ENCODE peak calls at places on chromosome 17, in four cellular contexts. One of them, this sample, is unnamed.
A peak's percentile ranks its signal among the peaks of the same experiment; 100 is the strongest.

GRCh38 chr17:75645889-75646625 is 12.8 kb downstream of the SMIM5 start:
- DNase-seq in IMR-90: no peak
- DNase-seq in hepatocyte: peak; percentile 93
- DNase-seq in GM23248: no peak
- DNase-seq in this sample: no peak

GRCh38 chr17:81991684-81992513 is 14.5 kb downstream of the ASPSCR1 start:
- DNase-seq in hepatocyte: peak; percentile 79
- DNase-seq in GM23248: peak; percentile 89
- DNase-seq in IMR-90: peak; percentile 31
- DNase-seq in this sample: no peak

GRCh38 chr17:75755205-75755901 is 9.6 kb downstream of the GALK1 start:
- DNase-seq in hepatocyte: no peak
- DNase-seq in IMR-90: no peak
- DNase-seq in GM23248: no peak
- DNase-seq in this sample: no peak

GRCh38 chr17:50659220-50659619 is 24.5 kb downstream of the ABCC3 start:
- DNase-seq in IMR-90: no peak
- DNase-seq in GM23248: no peak
- DNase-seq in hepatocyte: no peak
- DNase-seq in this sample: peak; percentile 44

GRCh38 chr17:54900457-54901229 is at the start of gene TOM1L1:
- DNase-seq in hepatocyte: peak; percentile 91
- DNase-seq in GM23248: peak; percentile 80
- DNase-seq in IMR-90: peak; percentile 46
- DNase-seq in this sample: peak; percentile 94

GRCh38 chr17:82090549-82091263 is 7.3 kb downstream of the FASN start:
- DNase-seq in IMR-90: no peak
- DNase-seq in hepatocyte: no peak
- DNase-seq in GM23248: no peak
- DNase-seq in this sample: no peak

GRCh38 chr17:74862108-74862901 is 2.6 kb upstream of the GRIN2C start:
- DNase-seq in IMR-90: peak; percentile 9
- DNase-seq in GM23248: peak; percentile 56
- DNase-seq in hepatocyte: peak; percentile 76
- DNase-seq in this sample: peak; percentile 90

GRCh38 chr17:81243333-81243664 is 4.2 kb downstream of the NDUFAF8 start:
- DNase-seq in hepatocyte: no peak
- DNase-seq in IMR-90: no peak
- DNase-seq in GM23248: no peak
- DNase-seq in this sample: no peak

GRCh38 chr17:20066253-20066652 is 57.1 kb downstream of the SPECC1 start:
- DNase-seq in IMR-90: peak; percentile 80
- DNase-seq in hepatocyte: peak; percentile 23
- DNase-seq in GM23248: peak; percentile 86
- DNase-seq in this sample: no peak

GRCh38 chr17:2023692-2024571 is 1.2 kb downstream of the RTN4RL1 start:
- DNase-seq in IMR-90: peak; percentile 41
- DNase-seq in GM23248: peak; percentile 58
- DNase-seq in hepatocyte: peak; percentile 81
- DNase-seq in this sample: peak; percentile 96

GRCh38 chr17:41583137-41584127 is 3.3 kb downstream of the KRT14 start:
- DNase-seq in hepatocyte: no peak
- DNase-seq in IMR-90: no peak
- DNase-seq in GM23248: no peak
- DNase-seq in this sample: no peak

GRCh38 chr17:51650772-51651171 is 390.4 kb downstream of the UTP18 start:
- DNase-seq in IMR-90: no peak
- DNase-seq in hepatocyte: no peak
- DNase-seq in GM23248: no peak
- DNase-seq in this sample: no peak

GRCh38 chr17:37608369-37609169 is 649 bp downstream of the SYNRG start:
- DNase-seq in GM23248: peak; percentile 60
- DNase-seq in IMR-90: peak; percentile 48
- DNase-seq in hepatocyte: peak; percentile 67
- DNase-seq in this sample: peak; percentile 81

GRCh38 chr17:44518032-44518431 is 14.8 kb upstream of the GPATCH8 start:
- DNase-seq in hepatocyte: no peak
- DNase-seq in GM23248: peak; percentile 70
- DNase-seq in IMR-90: peak; percentile 51
- DNase-seq in this sample: no peak

GRCh38 chr17:45132569-45133463 is 501 bp upstream of the PLCD3 start:
- DNase-seq in IMR-90: peak; percentile 70
- DNase-seq in hepatocyte: peak; percentile 92
- DNase-seq in GM23248: peak; percentile 90
- DNase-seq in this sample: peak; percentile 88

GRCh38 chr17:40068129-40068581 is 5.4 kb downstream of the THRA start:
- DNase-seq in hepatocyte: no peak
- DNase-seq in GM23248: peak; percentile 55
- DNase-seq in IMR-90: no peak
- DNase-seq in this sample: no peak

GRCh38 chr17:39169101-39169500 is 3.1 kb upstream of the ARL5C start:
- DNase-seq in IMR-90: no peak
- DNase-seq in hepatocyte: no peak
- DNase-seq in GM23248: no peak
- DNase-seq in this sample: no peak

GRCh38 chr17:80455784-80456183 is 20.6 kb downstream of the NPTX1 start:
- DNase-seq in GM23248: peak; percentile 59
- DNase-seq in hepatocyte: no peak
- DNase-seq in IMR-90: no peak
- DNase-seq in this sample: no peak

GRCh38 chr17:77438241-77439204 is 297.8 kb downstream of the SEC14L1 start:
- DNase-seq in IMR-90: no peak
- DNase-seq in GM23248: no peak
- DNase-seq in hepatocyte: no peak
- DNase-seq in this sample: no peak
- H3K4me1 ChIP-seq in IMR-90: peaks cover 51% of the 10 kb centered on the region
- H3K4me1 ChIP-seq in GM23248: peaks cover 42% of the 10 kb centered on the region
- H3K4me1 ChIP-seq in hepatocyte: peaks cover 89% of the 10 kb centered on the region
- H3K4me1 ChIP-seq in this sample: peaks cover 28% of the 10 kb centered on the region

DNA sequence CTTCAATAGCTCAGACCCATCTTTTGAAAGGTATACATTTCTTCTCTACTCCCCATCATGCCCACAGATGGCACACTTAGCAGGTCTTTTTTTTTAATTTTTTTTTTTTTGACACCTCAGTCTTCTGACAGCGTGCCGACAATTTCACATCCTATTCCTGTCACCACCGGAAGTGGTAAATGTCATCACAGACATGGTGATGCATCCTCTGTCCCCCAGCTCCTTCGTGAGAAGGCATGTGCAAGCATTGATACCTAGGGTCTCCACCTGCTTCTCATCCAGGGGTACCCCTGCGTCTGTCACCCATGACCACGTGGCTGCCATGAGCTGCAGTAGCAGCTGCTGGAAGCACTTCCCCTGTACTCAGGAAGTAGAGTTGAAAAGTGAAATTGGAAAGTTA is 35.6 kb downstream of the ELAC2 start:
- DNase-seq in IMR-90: no peak
- DNase-seq in GM23248: no peak
- DNase-seq in hepatocyte: no peak
- DNase-seq in this sample: no peak
- H3K4me1 ChIP-seq in IMR-90: peaks cover 4% of the 10 kb centered on the region
- H3K4me1 ChIP-seq in GM23248: peaks cover 24% of the 10 kb centered on the region
- H3K4me1 ChIP-seq in hepatocyte: no peaks in the 10 kb centered on the region
- H3K4me1 ChIP-seq in this sample: peaks cover 9% of the 10 kb centered on the region

DNA sequence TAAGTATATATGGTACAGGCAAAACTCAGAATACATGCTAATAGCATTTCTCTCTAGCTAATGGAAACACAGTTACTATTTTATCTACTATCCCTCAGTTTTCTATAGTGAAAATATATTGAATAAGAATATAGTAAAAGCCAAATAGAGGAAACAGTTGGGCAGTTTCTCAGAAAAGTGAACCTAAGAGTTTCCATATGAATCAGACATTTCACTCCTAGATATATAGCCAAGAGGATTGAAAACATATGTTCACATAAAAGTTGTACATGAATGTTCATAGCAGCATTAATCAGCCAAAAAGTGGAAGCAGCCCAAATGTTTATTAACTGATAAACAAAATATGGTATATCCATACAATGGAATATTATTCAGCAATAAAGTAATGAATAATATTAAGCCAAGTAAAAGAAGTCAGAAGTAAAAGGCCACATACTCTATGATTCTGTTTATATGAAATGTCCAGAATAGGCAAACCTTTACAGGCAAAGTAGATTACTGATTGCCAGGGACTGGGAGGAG is 134.6 kb downstream of the CYB561 start:
- DNase-seq in IMR-90: no peak
- DNase-seq in hepatocyte: no peak
- DNase-seq in GM23248: peak; percentile 17
- DNase-seq in this sample: no peak
- H3K4me1 ChIP-seq in IMR-90: peaks cover 5% of the 10 kb centered on the region
- H3K4me1 ChIP-seq in hepatocyte: no peaks in the 10 kb centered on the region
- H3K4me1 ChIP-seq in GM23248: peaks cover 11% of the 10 kb centered on the region
- H3K4me1 ChIP-seq in this sample: no peaks in the 10 kb centered on the region

DNA sequence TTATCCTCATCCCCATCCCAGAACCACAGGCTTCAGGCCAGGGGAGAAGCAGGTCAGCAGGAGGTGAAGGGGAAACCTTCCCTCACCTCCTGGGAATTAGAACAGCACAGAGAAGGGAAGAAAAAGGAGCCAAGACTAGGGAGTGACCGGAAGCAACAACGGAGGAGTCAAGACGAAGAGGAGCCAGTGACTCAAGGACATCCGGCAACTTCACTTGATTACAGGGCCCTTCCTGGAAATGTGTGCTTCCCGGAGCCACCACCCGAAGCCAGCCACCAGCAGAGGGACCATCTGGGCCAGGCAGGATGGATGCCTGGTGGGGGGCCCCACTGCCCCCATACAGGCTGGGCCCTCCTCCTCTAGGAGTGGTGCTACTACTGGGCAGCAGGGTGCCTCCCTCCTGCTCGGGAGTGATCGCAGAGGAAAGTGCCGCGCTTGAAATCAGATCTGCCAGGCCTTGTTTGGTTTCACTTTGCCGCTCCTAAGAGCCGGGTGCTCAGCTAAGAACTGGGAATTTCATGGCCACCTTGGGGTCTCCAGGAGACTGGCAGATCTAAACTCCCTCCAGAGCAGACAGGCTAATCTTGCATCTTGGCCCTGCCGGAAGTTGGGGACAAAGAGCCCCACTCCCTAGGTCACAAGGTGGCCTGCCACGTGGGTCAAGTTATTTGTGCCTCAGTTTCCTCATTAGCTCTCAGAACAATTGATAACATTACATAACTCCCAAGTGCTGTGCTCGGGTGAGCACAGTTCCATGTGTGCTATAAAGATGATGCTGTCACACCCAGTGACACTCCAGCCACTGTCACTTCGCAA is 6.6 kb downstream of the CDC42EP4 start:
- DNase-seq in hepatocyte: peak; percentile 85
- DNase-seq in IMR-90: peak; percentile 78
- DNase-seq in GM23248: peak; percentile 97
- DNase-seq in this sample: peak; percentile 68
- H3K4me1 ChIP-seq in hepatocyte: peaks cover 59% of the 10 kb centered on the region
- H3K4me1 ChIP-seq in IMR-90: peaks cover 37% of the 10 kb centered on the region
- H3K4me1 ChIP-seq in GM23248: peaks cover 81% of the 10 kb centered on the region
- H3K4me1 ChIP-seq in this sample: peaks cover 28% of the 10 kb centered on the region